ENCODE peak calls at places on chromosomes 6 and 20, in nine cellular contexts. H is right cardiac atrium, T is right lobe of liver, U is AG10803, Q is right atrium auricular region, X is cardiac fibroblast, F is OCI-LY7, C is A549, I is hepatocyte. Y is an unnamed sample.

GRCh38 chr20:49132995-49133451 is 55.1 kb downstream of the STAU1 start:
- DNase-seq in C (peak; percentile 57), Q (no peak), H (no peak), T (no peak), U (peak; percentile 81), F (peak; percentile 76), X (peak; percentile 87), I (peak; percentile 81), Y (peak; percentile 20)

GRCh38 chr6:152750694-152751093 is at the start of gene VIP:
- DNase-seq in F (peak; percentile 10), I (peak; percentile 64), H (no peak), X (peak; percentile 48), U (peak; percentile 40), C (no peak), T (no peak), Q (no peak), Y (no peak)

GRCh38 chr20:47143658-47144057 is 212.8 kb downstream of the ZMYND8 start:
- DNase-seq in X (no peak), I (no peak), U (no peak), H (no peak), C (no peak), Q (no peak), T (no peak), F (no peak), Y (no peak)

GRCh38 chr6:4319992-4320683 is 184.8 kb upstream of the ECI2 start:
- DNase-seq in Q (no peak), C (no peak), H (no peak), X (peak; percentile 71), U (peak; percentile 47), F (no peak), I (no peak), T (no peak), Y (peak; percentile 40)

GRCh38 chr6:32439708-32440214 is at the start of gene HLA-DRA:
- DNase-seq in C (no peak), T (no peak), H (no peak), U (peak; percentile 36), X (peak; percentile 60), F (peak; percentile 89), Q (no peak), I (peak; percentile 50), Y (no peak)

GRCh38 chr6:22411408-22412105 is 114.7 kb upstream of the PRL start:
- DNase-seq in C (no peak), T (no peak), X (peak; percentile 11), I (no peak), H (no peak), Q (no peak), F (no peak), U (peak; percentile 62), Y (no peak)

GRCh38 chr6:32129297-32130088 is 595 bp downstream of the FKBPL start:
- DNase-seq in X (no peak), F (no peak), T (no peak), C (no peak), H (no peak), Q (peak; percentile 90), I (no peak), U (no peak), Y (no peak)

GRCh38 chr6:43702522-43703440 is 15.2 kb upstream of the MRPS18A start:
- DNase-seq in Q (peak; percentile 98), T (peak; percentile 74), C (peak; percentile 84), I (peak; percentile 94), X (peak; percentile 98), H (peak; percentile 98), F (peak; percentile 62), U (peak; percentile 93), Y (peak; percentile 86)

GRCh38 chr6:17881085-17881883 is 106.2 kb downstream of the KIF13A start:
- DNase-seq in X (no peak), H (peak; percentile 58), I (no peak), T (peak; percentile 70), F (no peak), U (peak; percentile 73), Q (no peak), C (no peak), Y (no peak)

GRCh38 chr6:135270676-135271536 is 89.8 kb downstream of the MYB start:
- DNase-seq in X (no peak), C (no peak), I (peak; percentile 64), Q (no peak), T (peak; percentile 61), U (no peak), F (peak; percentile 58), H (no peak), Y (no peak)

GRCh38 chr20:49674383-49675352 is 39.0 kb downstream of the B4GALT5 start:
- DNase-seq in U (peak; percentile 74), F (no peak), T (no peak), I (peak; percentile 79), Q (no peak), X (peak; percentile 58), H (no peak), C (peak; percentile 85), Y (no peak)

GRCh38 chr6:158584236-158584651 is 24.4 kb downstream of the TMEM181 start:
- DNase-seq in U (no peak), H (no peak), I (no peak), F (no peak), Q (no peak), T (no peak), X (peak; percentile 18), C (no peak), Y (no peak)

GRCh38 chr20:44212792-44213191 is 2.2 kb upstream of the OSER1 start:
- DNase-seq in H (no peak), C (no peak), T (no peak), U (no peak), X (no peak), F (no peak), I (no peak), Q (no peak), Y (no peak)

GRCh38 chr6:162907876-162908481 is 180.2 kb downstream of the PACRG start:
- DNase-seq in F (peak; percentile 29), X (peak; percentile 58), I (no peak), U (peak; percentile 38), T (no peak), C (no peak), H (no peak), Q (no peak), Y (no peak)

GRCh38 chr6:163192591-163192990 is 221.9 kb upstream of the QKI start:
- DNase-seq in F (no peak), I (no peak), H (no peak), T (no peak), Q (no peak), C (no peak), X (no peak), U (no peak), Y (no peak)

GRCh38 chr6:102571236-102571908 is 1177.9 kb downstream of the GRIK2 start:
- DNase-seq in H (no peak), X (no peak), C (no peak), I (no peak), T (no peak), Q (no peak), U (no peak), F (no peak), Y (no peak)

DNA sequence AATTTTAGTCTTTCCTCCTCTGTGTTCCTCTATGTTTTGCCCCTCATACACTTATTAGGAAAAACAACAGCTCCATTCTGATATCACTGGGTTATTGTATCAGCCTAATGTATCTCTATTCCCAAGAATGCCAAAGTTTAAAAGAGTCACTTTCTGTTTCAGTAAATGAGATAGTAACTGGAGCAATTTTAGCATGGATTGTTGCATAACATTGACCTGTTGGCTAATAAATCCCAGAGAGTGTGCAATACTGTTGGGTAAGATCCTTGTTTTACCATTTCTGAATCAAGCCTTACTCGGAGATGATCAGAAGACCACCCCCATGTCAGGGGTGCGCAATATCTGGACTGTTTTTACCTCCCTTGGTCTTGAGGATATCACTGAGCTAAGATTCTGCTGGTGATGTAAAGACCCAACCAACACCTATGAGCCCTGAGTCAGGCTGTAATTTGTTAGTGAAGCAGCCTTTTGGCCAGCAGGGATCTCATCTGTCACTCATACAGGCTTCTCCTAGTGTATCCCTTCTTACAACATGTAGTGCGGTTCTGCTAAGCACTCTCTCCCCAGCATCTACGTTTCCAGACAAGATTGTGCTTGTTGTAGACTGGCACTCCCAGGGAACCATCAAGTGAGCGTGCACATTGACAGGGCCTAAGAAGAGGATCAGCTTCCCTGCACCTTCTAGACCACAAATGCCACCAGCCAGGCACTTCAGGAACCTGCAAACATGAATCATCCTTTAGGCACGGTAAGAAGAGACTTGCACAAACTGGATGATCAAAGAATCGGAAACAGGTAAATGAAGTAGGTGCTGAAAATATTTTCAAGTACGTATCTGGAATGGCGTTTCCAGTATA is 11.5 kb upstream of the IPCEF1 start:
- DNase-seq in I (no peak), Q (no peak), F (no peak), U (peak; percentile 17), T (no peak), C (no peak), X (no peak), H (no peak), Y (no peak)
- H3K4me3 ChIP-seq in I (no peak overlapping the region), Q (no peak overlapping the region), F (no peak overlapping the region), U (no peak overlapping the region), T (no peak overlapping the region), C (no peak overlapping the region), X (no peak overlapping the region), H (no peak overlapping the region), Y (no peak overlapping the region)

DNA sequence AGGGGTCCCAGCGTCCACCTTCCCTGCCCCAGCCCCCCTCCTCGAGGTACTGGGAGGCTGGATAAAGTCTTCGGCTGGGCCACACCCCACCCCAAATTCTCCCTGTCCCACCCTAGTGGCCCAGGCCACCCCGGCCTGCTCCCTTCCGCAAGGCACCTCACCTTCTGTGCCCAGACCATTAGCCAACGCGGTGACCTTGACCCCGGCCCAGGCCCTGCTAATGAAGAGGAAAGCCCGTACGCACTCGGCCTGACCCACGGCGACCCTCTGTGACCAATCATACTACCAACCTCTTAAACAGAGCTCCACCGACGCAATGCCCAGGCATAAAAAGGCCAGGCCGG is 182 bp upstream of the OXT start:
- DNase-seq in I (no peak), C (no peak), T (no peak), X (no peak), Q (no peak), H (no peak), U (no peak), F (no peak), Y (no peak)
- H3K4me3 ChIP-seq in I (no peak overlapping the region), C (no peak overlapping the region), T (peak overlapping the region; percentile 38), X (no peak overlapping the region), Q (peak overlapping the region; percentile 59), H (no peak overlapping the region), U (peak overlapping the region; percentile 46), F (no peak overlapping the region), Y (peak overlapping the region; percentile 30)

GRCh38 chr6:81594501-81594900 is 158.0 kb downstream of the TENT5A start:
- DNase-seq in Q (no peak), X (no peak), C (no peak), I (no peak), U (no peak), T (no peak), H (no peak), F (no peak), Y (no peak)
- H3K4me3 ChIP-seq in Q (no peak overlapping the region), X (no peak overlapping the region), C (no peak overlapping the region), I (no peak overlapping the region), U (no peak overlapping the region), T (no peak overlapping the region), H (no peak overlapping the region), F (no peak overlapping the region), Y (no peak overlapping the region)

GRCh38 chr6:89539779-89540178 is 98.8 kb downstream of the LYRM2 start:
- DNase-seq in X (no peak), T (no peak), U (no peak), Q (no peak), I (no peak), F (no peak), C (no peak), H (no peak), Y (no peak)

GRCh38 chr6:89542856-89543254 is 95.7 kb downstream of the LYRM2 start:
- DNase-seq in T (no peak), X (no peak), C (no peak), Q (no peak), U (no peak), F (no peak), I (no peak), H (no peak), Y (no peak)

GRCh38 chr6:89547286-89547685 is 91.3 kb downstream of the LYRM2 start:
- DNase-seq in F (no peak), I (no peak), T (no peak), Q (no peak), X (no peak), U (no peak), H (peak; percentile 58), C (no peak), Y (no peak)

GRCh38 chr6:89542081-89542855 is 96.3 kb downstream of the LYRM2 start:
- DNase-seq in H (no peak), I (no peak), U (no peak), T (no peak), C (no peak), F (no peak), Q (no peak), X (no peak), Y (no peak)
- H3K4me3 ChIP-seq in H (no peak overlapping the region), I (no peak overlapping the region), U (no peak overlapping the region), T (peak overlapping the region; percentile 13), C (no peak overlapping the region), F (no peak overlapping the region), Q (no peak overlapping the region), X (no peak overlapping the region), Y (no peak overlapping the region)